ENCODE peak calls at places on chromosomes 5 and 9, in ten cellular contexts. Z is tibial nerve; B is CD8-positive, alpha-beta T cell; I is body of pancreas; N is heart right ventricle; D is upper lobe of right lung; R is MCF 10A; A is HL-60; K is brain microvascular endothelial cell; C is adrenal gland. G is an unnamed sample.

GRCh38 chr9:87516222-87516930 is 18.7 kb downstream of the DAPK1 start:
- DNase-seq in Z (peak), B (no peak), I (peak), N (peak), D (peak), R (peak), A (peak), K (peak), C (peak), G (no peak)

GRCh38 chr9:137918331-137919094 is 40.9 kb downstream of the CACNA1B start:
- DNase-seq in Z (no peak), B (no peak), I (no peak), N (peak), D (no peak), R (no peak), A (no peak), K (no peak), C (no peak), G (no peak)

GRCh38 chr5:67173959-67174358 is 22.6 kb downstream of the CD180 start:
- DNase-seq in Z (no peak), B (no peak), I (no peak), N (no peak), D (no peak), R (no peak), A (no peak), K (no peak), C (no peak), G (no peak)

GRCh38 chr9:2043243-2043642 is 28.1 kb downstream of the SMARCA2 start:
- DNase-seq in Z (no peak), B (no peak), I (no peak), N (no peak), D (no peak), R (no peak), A (no peak), K (no peak), C (no peak), G (no peak)

GRCh38 chr5:58901271-58901670 is 318.4 kb downstream of the RAB3C start:
- DNase-seq in Z (no peak), B (no peak), I (no peak), N (no peak), D (no peak), R (no peak), A (no peak), K (no peak), C (no peak), G (no peak)

GRCh38 chr9:131701789-131702337 is 38.0 kb downstream of the RAPGEF1 start:
- DNase-seq in Z (no peak), B (no peak), I (no peak), N (no peak), D (no peak), R (no peak), A (no peak), K (no peak), C (no peak), G (no peak)

GRCh38 chr5:96297867-96298266 is 135.2 kb downstream of the PCSK1 start:
- DNase-seq in Z (no peak), B (no peak), I (no peak), N (no peak), D (no peak), R (peak), A (peak), K (peak), C (peak), G (no peak)

GRCh38 chr5:107519900-107520354 is 150.8 kb downstream of the EFNA5 start:
- DNase-seq in Z (no peak), B (no peak), I (no peak), N (no peak), D (no peak), R (no peak), A (no peak), K (no peak), C (no peak), G (peak)

GRCh38 chr5:125317546-125317995 is 571.1 kb upstream of the ZNF608 start:
- DNase-seq in Z (no peak), B (no peak), I (no peak), N (no peak), D (no peak), R (no peak), A (no peak), K (no peak), C (no peak), G (no peak)

GRCh38 chr9:87040410-87041009 is 93.2 kb upstream of the GAS1 start:
- DNase-seq in Z (no peak), B (no peak), I (no peak), N (no peak), D (no peak), R (no peak), A (no peak), K (no peak), C (no peak), G (no peak)

GRCh38 chr9:132998861-132999635 is 20.6 kb downstream of the GFI1B start:
- DNase-seq in Z (no peak), B (no peak), I (no peak), N (no peak), D (no peak), R (no peak), A (no peak), K (no peak), C (no peak), G (no peak)

GRCh38 chr5:170632266-170632984 is 128.6 kb downstream of the KCNIP1 start:
- DNase-seq in Z (no peak), B (no peak), I (no peak), N (no peak), D (peak), R (peak), A (no peak), K (no peak), C (peak), G (no peak)

GRCh38 chr5:170630711-170631141 is 126.9 kb downstream of the KCNIP1 start:
- DNase-seq in Z (peak), B (no peak), I (no peak), N (no peak), D (no peak), R (no peak), A (no peak), K (no peak), C (peak), G (no peak)

GRCh38 chr5:170632985-170633234 is 129.1 kb downstream of the KCNIP1 start:
- DNase-seq in Z (peak), B (peak), I (peak), N (peak), D (peak), R (no peak), A (peak), K (no peak), C (no peak), G (peak)

GRCh38 chr5:170630226-170630625 is 126.4 kb downstream of the KCNIP1 start:
- DNase-seq in Z (no peak), B (no peak), I (no peak), N (no peak), D (no peak), R (no peak), A (no peak), K (no peak), C (no peak), G (no peak)

DNA sequence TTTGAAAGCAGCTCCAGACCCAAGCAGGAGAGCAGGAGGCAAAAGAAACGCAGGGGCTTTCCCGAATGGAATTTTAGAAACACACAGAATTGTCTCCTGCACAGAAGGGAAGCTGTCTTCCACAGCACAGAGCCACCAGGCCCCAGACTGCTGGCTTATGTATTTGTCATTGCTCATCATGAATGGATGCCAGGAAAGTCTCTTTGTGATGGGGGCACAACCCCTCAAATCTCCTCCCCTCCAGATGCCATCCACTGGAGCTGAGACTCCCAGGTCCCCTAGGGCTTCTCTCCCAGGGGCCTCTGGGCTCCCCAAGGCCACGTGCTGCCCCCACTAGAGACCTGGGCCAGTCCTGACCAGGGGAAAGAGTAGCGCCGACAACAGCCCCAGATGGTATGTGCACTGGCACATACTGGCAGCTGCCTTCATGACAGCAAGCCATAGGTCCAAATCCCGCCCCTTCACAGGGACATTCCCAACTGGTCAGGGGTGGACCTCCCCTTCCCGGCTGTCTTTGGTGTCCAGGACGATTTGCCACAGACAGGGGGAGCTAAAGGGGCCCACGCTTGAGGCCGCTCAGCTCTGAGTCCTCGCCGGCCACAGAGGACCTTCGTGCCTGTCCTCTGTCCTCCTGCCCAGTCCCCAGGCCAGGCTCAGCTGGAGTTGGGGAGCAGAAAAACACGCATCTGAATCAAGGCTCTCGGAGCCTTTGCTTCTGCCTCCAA is 127.8 kb downstream of the KCNIP1 start:
- DNase-seq in Z (no peak), B (no peak), I (peak), N (no peak), D (peak), R (peak), A (no peak), K (no peak), C (peak), G (no peak)
- TF ChIP-seq CTCF in Z (no peak), B (no peak), I (no peak), N (peak), D (peak), R (no peak), A (no peak), K (peak), C (no peak), G (no peak)

GRCh38 chr9:125486576-125486975 is 220.4 kb downstream of the MAPKAP1 start:
- DNase-seq in Z (peak), B (no peak), I (no peak), N (peak), D (no peak), R (no peak), A (no peak), K (no peak), C (peak), G (no peak)

GRCh38 chr9:125484632-125485282 is 222.3 kb downstream of the MAPKAP1 start:
- DNase-seq in Z (no peak), B (no peak), I (peak), N (no peak), D (no peak), R (no peak), A (no peak), K (peak), C (peak), G (no peak)

GRCh38 chr9:125485471-125485870 is 221.5 kb downstream of the MAPKAP1 start:
- DNase-seq in Z (no peak), B (no peak), I (no peak), N (no peak), D (no peak), R (no peak), A (no peak), K (no peak), C (peak), G (no peak)

GRCh38 chr9:125483697-125484096 is 222.1 kb downstream of the GAPVD1 start:
- DNase-seq in Z (no peak), B (no peak), I (no peak), N (no peak), D (no peak), R (no peak), A (no peak), K (no peak), C (no peak), G (no peak)

DNA sequence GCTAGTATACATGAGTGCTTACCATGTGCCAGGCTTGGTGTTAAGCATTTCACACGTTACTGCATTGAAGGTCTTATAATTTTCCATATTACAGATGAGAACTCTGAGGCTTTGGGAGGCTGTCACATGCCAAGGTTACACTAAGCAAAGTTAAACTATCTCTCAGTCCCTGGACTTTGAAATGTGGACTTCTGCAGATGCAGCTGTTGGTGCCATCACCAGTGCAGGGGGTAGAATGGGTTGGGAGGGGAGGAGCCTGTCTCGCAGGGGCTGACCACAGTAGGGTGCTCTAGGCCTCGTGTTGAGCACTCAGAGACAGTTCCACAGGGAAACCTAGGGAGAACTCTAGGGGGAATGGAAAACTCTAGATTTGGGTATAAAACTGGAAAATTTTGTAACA is 220.9 kb downstream of the MAPKAP1 start:
- DNase-seq in Z (no peak), B (no peak), I (no peak), N (no peak), D (no peak), R (no peak), A (no peak), K (no peak), C (no peak), G (no peak)
- TF ChIP-seq CTCF in Z (no peak), B (no peak), I (no peak), N (no peak), D (no peak), R (no peak), A (no peak), K (no peak), C (no peak), G (no peak)

DNA sequence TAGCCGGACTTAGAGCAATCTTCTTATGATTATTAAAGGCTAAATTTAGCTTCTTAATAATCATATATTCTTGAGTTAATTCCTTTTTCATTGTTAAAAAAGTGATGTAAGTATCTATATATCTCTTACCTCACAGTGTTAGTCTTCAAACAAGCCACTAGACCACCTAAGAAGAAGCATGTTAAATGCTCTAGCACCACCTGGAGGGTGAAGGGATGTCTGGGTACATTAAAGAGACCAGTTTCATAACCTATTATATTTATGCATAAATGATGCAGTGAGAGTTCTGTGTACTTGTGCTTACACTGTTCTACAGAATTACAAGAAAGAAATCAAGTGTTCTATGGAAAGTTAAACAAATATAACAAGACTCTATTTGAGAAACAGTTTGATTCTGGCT is 55.9 kb upstream of the SLCO6A1 start:
- DNase-seq in Z (peak), B (no peak), I (no peak), N (no peak), D (no peak), R (peak), A (no peak), K (no peak), C (no peak), G (peak)
- TF ChIP-seq CTCF in Z (no peak), B (no peak), I (no peak), N (peak), D (peak), R (peak), A (no peak), K (peak), C (no peak), G (no peak)

GRCh38 chr5:31237159-31237558 is 43.7 kb downstream of the CDH6 start:
- DNase-seq in Z (no peak), B (no peak), I (no peak), N (no peak), D (no peak), R (peak), A (no peak), K (no peak), C (peak), G (no peak)
- TF ChIP-seq CTCF in Z (no peak), B (no peak), I (no peak), N (no peak), D (no peak), R (no peak), A (no peak), K (peak), C (no peak), G (no peak)

GRCh38 chr5:172648755-172649154 is 7.7 kb downstream of the NEURL1B start:
- DNase-seq in Z (no peak), B (no peak), I (no peak), N (no peak), D (no peak), R (no peak), A (no peak), K (no peak), C (no peak), G (no peak)

GRCh38 chr5:172645271-172645670 is 4.2 kb downstream of the NEURL1B start:
- DNase-seq in Z (no peak), B (no peak), I (no peak), N (no peak), D (peak), R (no peak), A (no peak), K (no peak), C (no peak), G (no peak)

GRCh38 chr5:172648008-172648359 is 6.9 kb downstream of the NEURL1B start:
- DNase-seq in Z (no peak), B (no peak), I (no peak), N (no peak), D (no peak), R (peak), A (no peak), K (no peak), C (no peak), G (peak)

GRCh38 chr5:172647341-172648007 is 6.4 kb downstream of the NEURL1B start:
- DNase-seq in Z (no peak), B (no peak), I (no peak), N (no peak), D (no peak), R (no peak), A (no peak), K (no peak), C (no peak), G (peak)

GRCh38 chr5:172646716-172647285 is 5.7 kb downstream of the NEURL1B start:
- DNase-seq in Z (no peak), B (no peak), I (no peak), N (peak), D (peak), R (no peak), A (no peak), K (peak), C (no peak), G (no peak)
- TF ChIP-seq CTCF in Z (peak), B (no peak), I (no peak), N (peak), D (peak), R (no peak), A (no peak), K (peak), C (peak), G (no peak)

GRCh38 chr9:14323969-14324366 is 10.0 kb upstream of the NFIB start:
- DNase-seq in Z (no peak), B (no peak), I (no peak), N (no peak), D (no peak), R (no peak), A (no peak), K (no peak), C (no peak), G (no peak)

GRCh38 chr9:14321517-14322125 is 7.7 kb upstream of the NFIB start:
- DNase-seq in Z (no peak), B (no peak), I (no peak), N (no peak), D (no peak), R (no peak), A (no peak), K (peak), C (no peak), G (no peak)

GRCh38 chr9:14320272-14321245 is 6.6 kb upstream of the NFIB start:
- DNase-seq in Z (no peak), B (no peak), I (no peak), N (no peak), D (no peak), R (peak), A (no peak), K (peak), C (no peak), G (peak)

GRCh38 chr9:14323083-14323968 is 9.4 kb upstream of the NFIB start:
- DNase-seq in Z (no peak), B (no peak), I (no peak), N (no peak), D (no peak), R (peak), A (no peak), K (no peak), C (no peak), G (no peak)

GRCh38 chr9:14322211-14323082 is 8.5 kb upstream of the NFIB start:
- DNase-seq in Z (peak), B (peak), I (peak), N (peak), D (peak), R (peak), A (peak), K (peak), C (peak), G (peak)
- TF ChIP-seq CTCF in Z (peak), B (no peak), I (peak), N (peak), D (peak), R (peak), A (no peak), K (peak), C (peak), G (peak)

GRCh38 chr9:108933641-108934322 is at the start of gene ELP1:
- DNase-seq in Z (peak), B (peak), I (peak), N (peak), D (peak), R (peak), A (peak), K (peak), C (peak), G (peak)
- TF ChIP-seq CTCF in Z (peak), B (no peak), I (no peak), N (peak), D (peak), R (peak), A (peak), K (peak), C (no peak), G (peak)

DNA sequence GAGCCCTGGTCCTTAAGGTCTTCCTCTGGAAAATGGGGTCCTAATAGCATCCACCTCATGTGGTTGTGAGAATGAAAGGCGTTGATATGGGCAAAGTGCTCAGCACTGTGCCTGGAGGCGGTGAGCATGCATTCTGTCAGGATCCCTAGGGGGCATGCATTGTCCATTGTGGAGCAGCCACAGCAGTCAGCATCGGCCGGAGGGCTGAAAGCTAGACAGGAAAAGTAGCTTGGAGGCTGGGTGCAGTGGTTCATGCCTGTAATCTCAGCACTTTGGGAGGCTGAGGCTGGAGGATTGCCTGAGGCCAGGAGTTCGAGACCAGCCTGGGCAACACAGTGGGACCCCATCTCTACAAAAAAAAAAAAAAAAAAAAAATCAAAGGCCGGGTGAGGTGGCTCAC is 122.2 kb downstream of the LHX2 start:
- DNase-seq in Z (peak), B (no peak), I (peak), N (peak), D (peak), R (peak), A (peak), K (peak), C (peak), G (no peak)
- TF ChIP-seq CTCF in Z (peak), B (no peak), I (peak), N (peak), D (peak), R (peak), A (peak), K (peak), C (no peak), G (no peak)